ENCODE peak calls at places on chromosomes 7 and 10, in nine cellular contexts. F is endothelial cell of umbilical vein, P is GM12891, E is K562, M is vagina, V is upper lobe of left lung, J is Panc1, R is breast epithelium, A is SK-N-SH. U is an unnamed sample.
A peak's percentile ranks its signal among the peaks of the same experiment; 100 is the strongest.

GRCh38 chr10:13475124-13475523 is 53.7 kb downstream of the BEND7 start:
- DNase-seq in F (no peak), P (no peak), E (no peak), M (no peak), V (no peak), J (no peak), R (no peak), A (no peak), U (no peak)

GRCh38 chr7:79458796-79459195 is 5.3 kb upstream of the MAGI2 start:
- DNase-seq in F (no peak), P (no peak), E (no peak), M (no peak), V (no peak), J (no peak), R (no peak), A (no peak), U (no peak)

GRCh38 chr7:744854-745430 is 17.9 kb upstream of the PRKAR1B start:
- DNase-seq in F (no peak), P (no peak), E (no peak), M (no peak), V (no peak), J (no peak), R (no peak), A (peak; percentile 30), U (no peak)

GRCh38 chr10:43203491-43204393 is 63.1 kb downstream of the RASGEF1A start:
- DNase-seq in F (no peak), P (peak; percentile 59), E (peak; percentile 93), M (peak; percentile 92), V (peak; percentile 89), J (peak; percentile 38), R (peak; percentile 7), A (peak; percentile 52), U (no peak)

GRCh38 chr7:123633553-123633952 is 22.1 kb upstream of the LMOD2 start:
- DNase-seq in F (peak; percentile 93), P (no peak), E (no peak), M (no peak), V (no peak), J (no peak), R (no peak), A (peak; percentile 27), U (no peak)

GRCh38 chr10:28054211-28054888 is 55.5 kb upstream of the ODAD2 start:
- DNase-seq in F (peak; percentile 49), P (no peak), E (no peak), M (no peak), V (no peak), J (no peak), R (no peak), A (no peak), U (no peak)

GRCh38 chr7:158760445-158760764 is 55.8 kb upstream of the NCAPG2 start:
- DNase-seq in F (no peak), P (no peak), E (no peak), M (no peak), V (no peak), J (no peak), R (no peak), A (no peak), U (no peak)

GRCh38 chr10:116287906-116288501 is 15.0 kb upstream of the GFRA1 start:
- DNase-seq in F (peak; percentile 51), P (no peak), E (no peak), M (no peak), V (no peak), J (peak; percentile 13), R (no peak), A (peak; percentile 60), U (no peak)

GRCh38 chr7:41559426-41559825 is 143.5 kb downstream of the INHBA start:
- DNase-seq in F (no peak), P (no peak), E (no peak), M (no peak), V (no peak), J (no peak), R (no peak), A (no peak), U (no peak)

GRCh38 chr7:1484569-1484968 is 19.6 kb downstream of the INTS1 start:
- DNase-seq in F (no peak), P (no peak), E (no peak), M (no peak), V (peak; percentile 52), J (no peak), R (no peak), A (no peak), U (no peak)

GRCh38 chr7:23925088-23925487 is 215.1 kb downstream of the STK31 start:
- DNase-seq in F (no peak), P (no peak), E (no peak), M (no peak), V (no peak), J (no peak), R (no peak), A (no peak), U (no peak)

GRCh38 chr10:31765546-31765945 is 163.1 kb downstream of the ARHGAP12 start:
- DNase-seq in F (no peak), P (no peak), E (no peak), M (no peak), V (no peak), J (no peak), R (no peak), A (no peak), U (no peak)

GRCh38 chr7:30896041-30896440 is 15.6 kb upstream of the AQP1 start:
- DNase-seq in F (no peak), P (no peak), E (peak; percentile 48), M (no peak), V (no peak), J (no peak), R (no peak), A (no peak), U (no peak)

GRCh38 chr7:867001-867405 is 9.4 kb upstream of the GET4 start:
- DNase-seq in F (peak; percentile 92), P (no peak), E (no peak), M (no peak), V (peak; percentile 73), J (no peak), R (peak; percentile 90), A (no peak), U (peak; percentile 82)

GRCh38 chr10:86289577-86289868 is 77.1 kb downstream of the GRID1 start:
- DNase-seq in F (no peak), P (no peak), E (peak; percentile 11), M (peak; percentile 72), V (no peak), J (no peak), R (no peak), A (peak; percentile 1), U (no peak)

GRCh38 chr10:62000037-62000603 is 98.6 kb downstream of the ARID5B start:
- DNase-seq in F (no peak), P (peak; percentile 25), E (no peak), M (no peak), V (no peak), J (no peak), R (no peak), A (no peak), U (no peak)
- TF ChIP-seq POLR2AphosphoS5 in F (no peak), P (peak; percentile 50), E (no peak), M (no peak), V (no peak), J (no peak), R (no peak), A (no peak), U (no peak)

DNA sequence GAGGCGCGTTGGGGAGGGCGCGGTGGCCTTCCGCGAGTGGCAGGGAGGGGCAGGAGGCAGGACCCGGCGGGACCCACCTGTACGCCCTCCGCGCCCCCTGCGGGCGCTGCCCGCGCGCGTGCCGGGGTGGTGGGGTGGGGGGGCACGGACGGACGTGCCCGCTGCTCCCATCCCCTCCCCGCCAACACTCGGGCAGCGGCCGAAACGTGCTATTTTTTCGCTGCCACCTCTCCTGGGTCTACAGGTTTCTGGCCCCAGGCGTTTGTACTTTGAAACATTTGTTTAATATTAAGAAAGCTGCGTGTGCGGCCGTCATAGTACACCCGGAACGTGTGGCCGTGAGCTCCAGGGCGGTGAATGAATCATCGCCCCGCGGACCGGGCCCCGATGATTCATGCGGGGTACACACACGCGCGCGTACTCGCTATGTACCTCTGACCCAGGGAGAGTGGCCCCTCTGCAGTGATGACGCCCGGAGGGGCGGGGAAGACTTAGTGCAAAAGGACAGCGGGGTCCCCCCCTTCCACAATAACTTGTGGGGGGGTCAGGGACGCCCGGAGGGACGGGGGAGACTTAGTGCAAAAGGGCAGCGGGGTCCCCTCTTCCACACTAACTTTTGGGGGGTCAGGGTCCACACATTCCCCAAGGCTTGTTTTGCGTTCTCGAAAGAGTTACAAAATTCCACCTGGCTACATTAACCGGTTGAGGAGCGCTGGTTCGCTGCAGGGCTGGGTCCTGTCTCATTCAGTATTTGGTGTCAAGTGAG is 56.6 kb upstream of the PCGF5 start:
- DNase-seq in F (peak; percentile 68), P (peak; percentile 16), E (peak; percentile 48), M (no peak), V (peak; percentile 89), J (no peak), R (peak; percentile 70), A (peak; percentile 76), U (peak; percentile 42)
- TF ChIP-seq POLR2AphosphoS5 in F (peak; percentile 18), P (no peak), E (no peak), M (peak; percentile 77), V (peak; percentile 64), J (no peak), R (peak; percentile 8), A (no peak), U (peak; percentile 5)

DNA sequence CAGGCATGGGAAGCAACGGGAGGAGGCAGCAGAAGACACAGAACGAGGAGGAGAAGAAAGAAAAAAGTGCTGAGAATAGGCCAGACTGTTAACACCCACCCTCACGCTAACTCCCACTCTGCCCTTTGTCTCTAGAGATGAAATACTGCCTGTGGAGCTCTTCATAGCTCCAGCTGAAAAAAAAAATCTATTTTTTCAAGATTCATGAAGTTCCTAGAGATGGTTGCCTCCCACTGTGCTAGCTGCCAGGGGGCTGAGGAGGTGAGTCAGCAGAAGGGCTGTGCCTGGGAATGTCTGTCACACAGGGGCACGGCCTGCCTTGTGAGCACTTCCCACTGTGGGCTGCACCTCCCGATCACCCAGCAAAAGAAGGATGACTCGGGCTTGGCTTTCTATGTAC is 144.5 kb downstream of the RNF216 start:
- DNase-seq in F (peak; percentile 84), P (no peak), E (no peak), M (no peak), V (no peak), J (no peak), R (peak; percentile 59), A (peak; percentile 50), U (no peak)
- TF ChIP-seq POLR2AphosphoS5 in F (no peak), P (no peak), E (no peak), M (peak; percentile 70), V (no peak), J (no peak), R (no peak), A (no peak), U (no peak)

DNA sequence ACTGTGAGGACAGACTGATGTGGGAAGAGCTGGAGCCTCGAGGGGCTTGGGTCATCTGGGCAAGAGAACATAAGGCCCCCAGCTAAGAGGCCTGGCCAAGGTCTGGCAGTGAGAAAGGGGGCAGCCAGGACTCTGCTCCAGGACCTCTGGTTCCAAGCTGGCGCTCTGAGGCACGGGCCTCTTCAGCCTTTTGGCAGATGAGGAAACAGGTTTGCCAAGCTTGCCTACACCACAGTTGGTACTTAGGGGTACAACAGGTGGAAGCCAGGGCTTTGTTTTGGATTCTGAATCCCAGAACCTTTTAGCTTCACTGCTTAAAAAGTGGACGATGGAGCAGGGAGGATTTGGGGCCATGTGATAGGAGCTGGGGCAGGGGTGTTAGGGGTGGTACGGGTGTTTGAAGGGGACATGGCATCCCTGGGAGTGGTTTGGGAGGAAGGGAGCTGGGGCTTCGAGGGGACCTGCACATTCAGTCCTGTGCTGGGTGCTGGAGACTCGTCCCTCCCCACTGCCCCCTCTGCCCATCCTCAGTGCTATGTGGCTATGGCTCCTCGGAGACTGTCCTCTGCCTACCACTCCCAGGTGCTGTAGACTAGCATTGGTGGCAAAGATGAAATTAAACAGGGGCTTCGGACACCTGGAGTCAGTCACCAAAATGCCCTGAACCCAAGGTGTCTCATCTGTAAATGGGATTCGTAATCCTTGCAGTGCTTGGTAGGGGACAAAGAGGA is 30.3 kb downstream of the ZNF775 start:
- DNase-seq in F (no peak), P (no peak), E (peak; percentile 15), M (no peak), V (no peak), J (no peak), R (no peak), A (no peak), U (no peak)
- TF ChIP-seq POLR2AphosphoS5 in F (no peak), P (no peak), E (no peak), M (no peak), V (no peak), J (no peak), R (no peak), A (no peak), U (no peak)

U was measured in prostate gland.